ENCODE peak calls at places on chromosomes 13 and 19, in five cellular contexts. N is fibroblast of lung, O is RWPE2, Z is uterus, P is glutamatergic neuron. Y is an unnamed sample.
A peak's percentile ranks its signal among the peaks of the same experiment; 100 is the strongest.

GRCh38 chr13:95784891-95785290 is 108.0 kb downstream of the DNAJC3 start:
- DNase-seq in P (no peak), O (no peak), Z (no peak), N (peak; percentile 54), Y (no peak)

GRCh38 chr13:79775830-79776229 is 294.9 kb downstream of the NDFIP2 start:
- DNase-seq in Z (no peak), O (no peak), P (no peak), N (peak; percentile 88), Y (no peak)

GRCh38 chr19:34459614-34460013 is 21.9 kb upstream of the WTIP start:
- DNase-seq in P (no peak), O (no peak), Z (no peak), N (no peak), Y (no peak)

GRCh38 chr19:18869781-18870530 is 26.0 kb downstream of the CERS1 start:
- DNase-seq in Z (no peak), P (no peak), O (peak; percentile 69), N (no peak), Y (peak; percentile 94)

GRCh38 chr13:42804244-42804868 is 23.0 kb downstream of the FAM216B start:
- DNase-seq in P (no peak), Z (no peak), N (no peak), O (no peak), Y (no peak)

GRCh38 chr13:91804724-91805123 is 406.3 kb downstream of the GPC5 start:
- DNase-seq in N (no peak), Z (no peak), P (no peak), O (no peak), Y (no peak)

GRCh38 chr13:109385161-109385560 is 401.2 kb downstream of the IRS2 start:
- DNase-seq in P (no peak), Z (no peak), O (no peak), N (peak; percentile 34), Y (no peak)

GRCh38 chr13:111184685-111185401 is 69.7 kb downstream of the ARHGEF7 start:
- DNase-seq in P (peak; percentile 74), O (no peak), N (no peak), Z (no peak), Y (no peak)

GRCh38 chr13:111322001-111322915 is 1.8 kb downstream of the TEX29 start:
- DNase-seq in O (no peak), Z (no peak), P (no peak), N (no peak), Y (no peak)

GRCh38 chr19:12521996-12522395 is 29.3 kb downstream of the ZNF564 start:
- DNase-seq in O (no peak), N (no peak), Z (no peak), P (no peak), Y (no peak)

GRCh38 chr19:3494051-3494450 is 6.4 kb downstream of the DOHH start:
- DNase-seq in O (no peak), N (no peak), Z (no peak), P (peak; percentile 59), Y (no peak)

GRCh38 chr13:24159921-24160324 is 597 bp upstream of the SPATA13 start:
- DNase-seq in P (no peak), N (no peak), Z (no peak), O (no peak), Y (no peak)

GRCh38 chr13:26558074-26558805 is 757 bp downstream of the WASF3 start:
- DNase-seq in N (peak; percentile 19), O (no peak), Z (no peak), P (peak; percentile 40), Y (no peak)

GRCh38 chr13:110397445-110397844 is 90.4 kb downstream of the COL4A2 start:
- DNase-seq in O (no peak), P (no peak), Z (peak; percentile 69), N (peak; percentile 98), Y (no peak)

GRCh38 chr19:41868989-41869300 is 8.1 kb upstream of the CD79A start:
- DNase-seq in Z (no peak), N (no peak), O (no peak), P (no peak), Y (no peak)

GRCh38 chr19:38690832-38691231 is 43.4 kb downstream of the ACTN4 start:
- DNase-seq in O (no peak), P (no peak), N (no peak), Z (no peak), Y (no peak)

GRCh38 chr13:29170451-29171082 is 350.4 kb downstream of the MTUS2 start:
- DNase-seq in Z (no peak), N (peak; percentile 21), O (no peak), P (no peak), Y (no peak)

GRCh38 chr13:45527699-45528462 is 63.1 kb downstream of the COG3 start:
- DNase-seq in P (no peak), O (no peak), Z (no peak), N (peak; percentile 30), Y (no peak)

GRCh38 chr13:46369506-46370268 is 17.4 kb downstream of the RUBCNL start:
- DNase-seq in N (peak; percentile 95), Z (no peak), P (no peak), O (no peak), Y (no peak)

GRCh38 chr13:78241278-78241919 is 322.8 kb upstream of the EDNRB start:
- DNase-seq in O (no peak), Z (no peak), P (peak; percentile 70), N (peak; percentile 60), Y (no peak)

GRCh38 chr13:63516124-63516523 is 2100.5 kb upstream of the PCDH20 start:
- DNase-seq in N (peak; percentile 8), Z (no peak), O (no peak), P (no peak), Y (no peak)

GRCh38 chr13:98327326-98328314 is 150.6 kb upstream of the RNF113B start:
- DNase-seq in Z (no peak), N (peak; percentile 55), O (no peak), P (no peak), Y (no peak)

GRCh38 chr19:16824658-16825311 is 4.4 kb upstream of the SIN3B start:
- DNase-seq in O (no peak), Z (peak; percentile 56), P (no peak), N (no peak), Y (no peak)

GRCh38 chr13:75850915-75851314 is 214.8 kb downstream of the LMO7 start:
- DNase-seq in Z (no peak), O (no peak), N (no peak), P (no peak), Y (no peak)

GRCh38 chr13:112781881-112782361 is 92.1 kb downstream of the ATP11A start:
- DNase-seq in O (no peak), N (peak; percentile 47), Z (peak; percentile 50), P (no peak), Y (no peak)

GRCh38 chr19:6015841-6016545 is 38.1 kb upstream of the RANBP3 start:
- DNase-seq in P (no peak), Z (no peak), O (no peak), N (no peak), Y (peak; percentile 54)

GRCh38 chr13:52968074-52968700 is 60.4 kb upstream of the OLFM4 start:
- DNase-seq in P (peak; percentile 80), Z (peak; percentile 39), N (peak; percentile 52), O (peak; percentile 74), Y (no peak)

GRCh38 chr13:74886496-74886895 is 595.5 kb downstream of the TBC1D4 start:
- DNase-seq in P (no peak), O (no peak), N (peak; percentile 71), Z (no peak), Y (no peak)

GRCh38 chr19:55493650-55494171 is 5.5 kb downstream of the SSC5D start:
- DNase-seq in O (peak; percentile 65), Z (peak; percentile 43), P (no peak), N (no peak), Y (no peak)

GRCh38 chr19:33471111-33471996 is 50.2 kb downstream of the PEPD start:
- DNase-seq in Z (no peak), P (no peak), N (no peak), O (no peak), Y (peak; percentile 38)

GRCh38 chr13:20351279-20352022 is 119.3 kb upstream of the GJB6 start:
- DNase-seq in O (no peak), P (no peak), Z (no peak), N (peak; percentile 56), Y (no peak)

GRCh38 chr13:20350819-20351218 is 118.7 kb upstream of the GJB6 start:
- DNase-seq in Z (no peak), P (no peak), N (no peak), O (no peak), Y (no peak)

GRCh38 chr13:20356437-20356836 is 124.3 kb upstream of the GJB6 start:
- DNase-seq in P (no peak), O (no peak), N (no peak), Z (no peak), Y (no peak)

GRCh38 chr13:20354722-20355121 is 122.6 kb upstream of the GJB6 start:
- DNase-seq in Z (no peak), P (no peak), O (no peak), N (no peak), Y (no peak)

GRCh38 chr13:20353973-20354372 is 121.9 kb upstream of the GJB6 start:
- DNase-seq in P (no peak), N (peak; percentile 58), O (no peak), Z (no peak), Y (no peak)
- TF ChIP-seq CTCF in P (peak; percentile 24), N (peak; percentile 28), O (no peak), Z (no peak), Y (peak; percentile 27)

GRCh38 chr19:44575116-44575700 is 38.2 kb upstream of the IGSF23 start:
- DNase-seq in P (no peak), O (no peak), N (no peak), Z (no peak), Y (no peak)

GRCh38 chr19:44574201-44574950 is 39.0 kb upstream of the IGSF23 start:
- DNase-seq in Z (no peak), O (no peak), P (no peak), N (no peak), Y (no peak)

GRCh38 chr19:44579663-44580365 is 33.5 kb upstream of the IGSF23 start:
- DNase-seq in Z (no peak), O (no peak), P (no peak), N (no peak), Y (no peak)

GRCh38 chr19:44577566-44577874 is 35.8 kb upstream of the IGSF23 start:
- DNase-seq in O (no peak), P (no peak), Z (no peak), N (no peak), Y (no peak)

GRCh38 chr19:44576843-44577565 is 36.4 kb upstream of the IGSF23 start:
- DNase-seq in N (peak; percentile 40), P (no peak), Z (no peak), O (no peak), Y (no peak)
- TF ChIP-seq CTCF in N (peak; percentile 56), P (peak; percentile 24), Z (no peak), O (peak; percentile 82), Y (peak; percentile 76)

GRCh38 chr13:40809471-40809870 is 20.1 kb downstream of the SLC25A15 start:
- DNase-seq in N (no peak), Z (no peak), P (no peak), O (no peak), Y (no peak)

GRCh38 chr13:40814803-40815202 is 25.4 kb downstream of the SLC25A15 start:
- DNase-seq in N (peak; percentile 17), O (no peak), P (no peak), Z (no peak), Y (no peak)

GRCh38 chr13:40812102-40812501 is 22.7 kb downstream of the SLC25A15 start:
- DNase-seq in Z (no peak), P (no peak), N (no peak), O (no peak), Y (no peak)

GRCh38 chr13:40813662-40814454 is 24.4 kb downstream of the SLC25A15 start:
- DNase-seq in N (peak; percentile 49), P (no peak), Z (no peak), O (no peak), Y (no peak)

GRCh38 chr13:40812724-40813445 is 23.5 kb downstream of the SLC25A15 start:
- DNase-seq in O (no peak), Z (no peak), N (no peak), P (no peak), Y (no peak)
- TF ChIP-seq CTCF in O (no peak), Z (no peak), N (no peak), P (no peak), Y (no peak)

GRCh38 chr13:21625366-21625765 is 21.4 kb upstream of the MICU2 start:
- DNase-seq in Z (no peak), P (no peak), N (peak; percentile 51), O (no peak), Y (no peak)
- TF ChIP-seq CTCF in Z (peak; percentile 41), P (no peak), N (peak; percentile 52), O (peak; percentile 84), Y (peak; percentile 81)